ENCODE peak calls at places on chromosomes 11 and 22, in five cellular contexts. One of them, this sample, is unnamed.

GRCh38 chr22:38033522-38034277 is 23.5 kb upstream of the PICK1 start:
- DNase-seq in stimulated activated CD4-positive, alpha-beta T cell treated with anti-CD3 and anti-CD28 coated beads, Interleukin-4, amount 100 ng/mL, for 1 hour: no peak
- DNase-seq in Kasumi-1: no peak
- DNase-seq in H4: no peak
- DNase-seq in T-cell: no peak
- DNase-seq in this sample: no peak

GRCh38 chr22:49011769-49012598 is 815.7 kb downstream of the BRD1 start:
- DNase-seq in T-cell: no peak
- DNase-seq in Kasumi-1: no peak
- DNase-seq in stimulated activated CD4-positive, alpha-beta T cell treated with anti-CD3 and anti-CD28 coated beads, Interleukin-4, amount 100 ng/mL, for 1 hour: no peak
- DNase-seq in H4: no peak
- DNase-seq in this sample: no peak

GRCh38 chr11:2525166-2525861 is 80.5 kb downstream of the KCNQ1 start:
- DNase-seq in H4: no peak
- DNase-seq in stimulated activated CD4-positive, alpha-beta T cell treated with anti-CD3 and anti-CD28 coated beads, Interleukin-4, amount 100 ng/mL, for 1 hour: peak; percentile 1
- DNase-seq in Kasumi-1: no peak
- DNase-seq in T-cell: no peak
- DNase-seq in this sample: no peak

GRCh38 chr22:43878831-43879550 is 12.8 kb downstream of the PNPLA5 start:
- DNase-seq in Kasumi-1: no peak
- DNase-seq in stimulated activated CD4-positive, alpha-beta T cell treated with anti-CD3 and anti-CD28 coated beads, Interleukin-4, amount 100 ng/mL, for 1 hour: no peak
- DNase-seq in H4: no peak
- DNase-seq in T-cell: no peak
- DNase-seq in this sample: no peak

GRCh38 chr11:72144807-72145565 is 9.5 kb downstream of the FOLR3 start:
- DNase-seq in Kasumi-1: no peak
- DNase-seq in T-cell: no peak
- DNase-seq in stimulated activated CD4-positive, alpha-beta T cell treated with anti-CD3 and anti-CD28 coated beads, Interleukin-4, amount 100 ng/mL, for 1 hour: no peak
- DNase-seq in H4: no peak
- DNase-seq in this sample: no peak

GRCh38 chr22:46233231-46233630 is 16.9 kb downstream of the CDPF1 start:
- DNase-seq in H4: no peak
- DNase-seq in stimulated activated CD4-positive, alpha-beta T cell treated with anti-CD3 and anti-CD28 coated beads, Interleukin-4, amount 100 ng/mL, for 1 hour: no peak
- DNase-seq in Kasumi-1: peak; percentile 43
- DNase-seq in T-cell: no peak
- DNase-seq in this sample: no peak

GRCh38 chr22:49961601-49962011 is 1.0 kb downstream of the PIM3 start:
- DNase-seq in H4: no peak
- DNase-seq in Kasumi-1: no peak
- DNase-seq in T-cell: no peak
- DNase-seq in stimulated activated CD4-positive, alpha-beta T cell treated with anti-CD3 and anti-CD28 coated beads, Interleukin-4, amount 100 ng/mL, for 1 hour: no peak
- DNase-seq in this sample: no peak

GRCh38 chr11:57434640-57435546 is 8.0 kb upstream of the SLC43A3 start:
- DNase-seq in H4: peak; percentile 90
- DNase-seq in stimulated activated CD4-positive, alpha-beta T cell treated with anti-CD3 and anti-CD28 coated beads, Interleukin-4, amount 100 ng/mL, for 1 hour: no peak
- DNase-seq in Kasumi-1: peak; percentile 17
- DNase-seq in T-cell: no peak
- DNase-seq in this sample: peak; percentile 92

GRCh38 chr11:67283490-67283963 is 5.6 kb upstream of the ANKRD13D start:
- DNase-seq in Kasumi-1: peak; percentile 58
- DNase-seq in H4: no peak
- DNase-seq in T-cell: no peak
- DNase-seq in stimulated activated CD4-positive, alpha-beta T cell treated with anti-CD3 and anti-CD28 coated beads, Interleukin-4, amount 100 ng/mL, for 1 hour: no peak
- DNase-seq in this sample: peak; percentile 83

GRCh38 chr11:79013509-79013908 is 427.3 kb downstream of the TENM4 start:
- DNase-seq in T-cell: no peak
- DNase-seq in H4: no peak
- DNase-seq in Kasumi-1: no peak
- DNase-seq in stimulated activated CD4-positive, alpha-beta T cell treated with anti-CD3 and anti-CD28 coated beads, Interleukin-4, amount 100 ng/mL, for 1 hour: no peak
- DNase-seq in this sample: no peak

GRCh38 chr22:43993072-43993760 is 30.9 kb upstream of the PARVB start:
- DNase-seq in T-cell: peak; percentile 57
- DNase-seq in Kasumi-1: peak; percentile 53
- DNase-seq in stimulated activated CD4-positive, alpha-beta T cell treated with anti-CD3 and anti-CD28 coated beads, Interleukin-4, amount 100 ng/mL, for 1 hour: peak; percentile 60
- DNase-seq in H4: peak; percentile 30
- DNase-seq in this sample: peak; percentile 12

GRCh38 chr22:22704156-22704946 is 59.9 kb downstream of the GGTLC2 start:
- DNase-seq in Kasumi-1: no peak
- DNase-seq in H4: no peak
- DNase-seq in stimulated activated CD4-positive, alpha-beta T cell treated with anti-CD3 and anti-CD28 coated beads, Interleukin-4, amount 100 ng/mL, for 1 hour: no peak
- DNase-seq in T-cell: no peak
- DNase-seq in this sample: no peak

GRCh38 chr22:41966607-41967240 is 2.5 kb upstream of the SEPTIN3 start:
- DNase-seq in stimulated activated CD4-positive, alpha-beta T cell treated with anti-CD3 and anti-CD28 coated beads, Interleukin-4, amount 100 ng/mL, for 1 hour: no peak
- DNase-seq in T-cell: peak; percentile 29
- DNase-seq in H4: peak; percentile 65
- DNase-seq in Kasumi-1: peak; percentile 72
- DNase-seq in this sample: peak; percentile 82

GRCh38 chr11:22800482-22800881 is 29.1 kb downstream of the SVIP start:
- DNase-seq in Kasumi-1: no peak
- DNase-seq in stimulated activated CD4-positive, alpha-beta T cell treated with anti-CD3 and anti-CD28 coated beads, Interleukin-4, amount 100 ng/mL, for 1 hour: no peak
- DNase-seq in H4: no peak
- DNase-seq in T-cell: no peak
- DNase-seq in this sample: no peak

GRCh38 chr11:36431429-36432092 is 78.5 kb downstream of the TRAF6 start:
- DNase-seq in T-cell: no peak
- DNase-seq in stimulated activated CD4-positive, alpha-beta T cell treated with anti-CD3 and anti-CD28 coated beads, Interleukin-4, amount 100 ng/mL, for 1 hour: no peak
- DNase-seq in H4: peak; percentile 75
- DNase-seq in Kasumi-1: no peak
- DNase-seq in this sample: no peak

GRCh38 chr11:31645747-31646146 is 136.2 kb downstream of the ELP4 start:
- DNase-seq in Kasumi-1: no peak
- DNase-seq in H4: peak; percentile 82
- DNase-seq in T-cell: no peak
- DNase-seq in stimulated activated CD4-positive, alpha-beta T cell treated with anti-CD3 and anti-CD28 coated beads, Interleukin-4, amount 100 ng/mL, for 1 hour: no peak
- DNase-seq in this sample: no peak

GRCh38 chr22:47195676-47196492 is 433.4 kb downstream of the TBC1D22A start:
- DNase-seq in Kasumi-1: no peak
- DNase-seq in T-cell: no peak
- DNase-seq in H4: no peak
- DNase-seq in stimulated activated CD4-positive, alpha-beta T cell treated with anti-CD3 and anti-CD28 coated beads, Interleukin-4, amount 100 ng/mL, for 1 hour: no peak
- DNase-seq in this sample: no peak

GRCh38 chr22:35614404-35614803 is 2.7 kb downstream of the MB start:
- DNase-seq in stimulated activated CD4-positive, alpha-beta T cell treated with anti-CD3 and anti-CD28 coated beads, Interleukin-4, amount 100 ng/mL, for 1 hour: no peak
- DNase-seq in H4: no peak
- DNase-seq in Kasumi-1: no peak
- DNase-seq in T-cell: no peak
- DNase-seq in this sample: no peak

GRCh38 chr11:57370251-57370650 is 10.7 kb downstream of the PRG3 start:
- DNase-seq in T-cell: no peak
- DNase-seq in Kasumi-1: no peak
- DNase-seq in H4: no peak
- DNase-seq in stimulated activated CD4-positive, alpha-beta T cell treated with anti-CD3 and anti-CD28 coated beads, Interleukin-4, amount 100 ng/mL, for 1 hour: no peak
- DNase-seq in this sample: no peak

GRCh38 chr11:96524475-96524874 is 134.7 kb downstream of the JRKL start:
- DNase-seq in Kasumi-1: peak; percentile 5
- DNase-seq in stimulated activated CD4-positive, alpha-beta T cell treated with anti-CD3 and anti-CD28 coated beads, Interleukin-4, amount 100 ng/mL, for 1 hour: no peak
- DNase-seq in T-cell: no peak
- DNase-seq in H4: no peak
- DNase-seq in this sample: no peak

GRCh38 chr11:75802022-75802912 is 12.7 kb upstream of the UVRAG start:
- DNase-seq in H4: no peak
- DNase-seq in stimulated activated CD4-positive, alpha-beta T cell treated with anti-CD3 and anti-CD28 coated beads, Interleukin-4, amount 100 ng/mL, for 1 hour: no peak
- DNase-seq in Kasumi-1: no peak
- DNase-seq in T-cell: no peak
- DNase-seq in this sample: no peak

GRCh38 chr11:87295237-87295636 is 257.5 kb downstream of the TMEM135 start:
- DNase-seq in T-cell: no peak
- DNase-seq in stimulated activated CD4-positive, alpha-beta T cell treated with anti-CD3 and anti-CD28 coated beads, Interleukin-4, amount 100 ng/mL, for 1 hour: no peak
- DNase-seq in H4: no peak
- DNase-seq in Kasumi-1: no peak
- DNase-seq in this sample: no peak

GRCh38 chr22:40472579-40472978 is 102.2 kb downstream of the SGSM3 start:
- DNase-seq in stimulated activated CD4-positive, alpha-beta T cell treated with anti-CD3 and anti-CD28 coated beads, Interleukin-4, amount 100 ng/mL, for 1 hour: no peak
- DNase-seq in T-cell: no peak
- DNase-seq in H4: no peak
- DNase-seq in Kasumi-1: no peak
- DNase-seq in this sample: no peak

GRCh38 chr11:112596324-112596723 is 335.7 kb upstream of the PLET1 start:
- DNase-seq in T-cell: no peak
- DNase-seq in stimulated activated CD4-positive, alpha-beta T cell treated with anti-CD3 and anti-CD28 coated beads, Interleukin-4, amount 100 ng/mL, for 1 hour: no peak
- DNase-seq in H4: no peak
- DNase-seq in Kasumi-1: no peak
- DNase-seq in this sample: no peak

GRCh38 chr11:103085758-103086365 is 6.1 kb downstream of the DCUN1D5 start:
- DNase-seq in T-cell: no peak
- DNase-seq in Kasumi-1: no peak
- DNase-seq in H4: no peak
- DNase-seq in stimulated activated CD4-positive, alpha-beta T cell treated with anti-CD3 and anti-CD28 coated beads, Interleukin-4, amount 100 ng/mL, for 1 hour: no peak
- DNase-seq in this sample: no peak

GRCh38 chr11:105443623-105444022 is 166.2 kb upstream of the GRIA4 start:
- DNase-seq in stimulated activated CD4-positive, alpha-beta T cell treated with anti-CD3 and anti-CD28 coated beads, Interleukin-4, amount 100 ng/mL, for 1 hour: no peak
- DNase-seq in H4: no peak
- DNase-seq in T-cell: no peak
- DNase-seq in Kasumi-1: no peak
- DNase-seq in this sample: no peak

GRCh38 chr22:42937164-42937854 is 77.6 kb downstream of the PACSIN2 start:
- DNase-seq in Kasumi-1: peak; percentile 83
- DNase-seq in H4: peak; percentile 81
- DNase-seq in T-cell: peak; percentile 9
- DNase-seq in stimulated activated CD4-positive, alpha-beta T cell treated with anti-CD3 and anti-CD28 coated beads, Interleukin-4, amount 100 ng/mL, for 1 hour: peak; percentile 22
- DNase-seq in this sample: peak; percentile 72

GRCh38 chr11:19187880-19188279 is 13.9 kb downstream of the CSRP3 start:
- DNase-seq in Kasumi-1: no peak
- DNase-seq in stimulated activated CD4-positive, alpha-beta T cell treated with anti-CD3 and anti-CD28 coated beads, Interleukin-4, amount 100 ng/mL, for 1 hour: no peak
- DNase-seq in T-cell: no peak
- DNase-seq in H4: no peak
- DNase-seq in this sample: no peak

GRCh38 chr11:75107187-75107586 is 10.5 kb upstream of the OR2AT4 start:
- DNase-seq in Kasumi-1: no peak
- DNase-seq in T-cell: no peak
- DNase-seq in H4: no peak
- DNase-seq in stimulated activated CD4-positive, alpha-beta T cell treated with anti-CD3 and anti-CD28 coated beads, Interleukin-4, amount 100 ng/mL, for 1 hour: no peak
- DNase-seq in this sample: no peak

GRCh38 chr11:4018641-4019040 is 76.0 kb upstream of the RRM1 start:
- DNase-seq in H4: no peak
- DNase-seq in stimulated activated CD4-positive, alpha-beta T cell treated with anti-CD3 and anti-CD28 coated beads, Interleukin-4, amount 100 ng/mL, for 1 hour: no peak
- DNase-seq in T-cell: no peak
- DNase-seq in Kasumi-1: no peak
- DNase-seq in this sample: no peak

This sample was measured in AML-193.